ENCODE peak calls at places on chromosomes 4 and X, in eight cellular contexts. One of them, this sample, is unnamed.

GRCh38 chrX:51155566-51155965 is 177.1 kb upstream of the NUDT10 start:
- DNase-seq in RWPE1: no peak
- DNase-seq in aorta: no peak
- DNase-seq in fibroblast of lung: no peak
- DNase-seq in thoracic aorta: no peak
- DNase-seq in lower lobe of right lung: no peak
- DNase-seq in Peyer's patch: no peak
- DNase-seq in transverse colon: no peak
- DNase-seq in this sample: no peak

GRCh38 chr4:124181045-124181444 is 531.5 kb downstream of the ANKRD50 start:
- DNase-seq in RWPE1: no peak
- DNase-seq in transverse colon: no peak
- DNase-seq in thoracic aorta: no peak
- DNase-seq in aorta: no peak
- DNase-seq in lower lobe of right lung: no peak
- DNase-seq in fibroblast of lung: no peak
- DNase-seq in Peyer's patch: no peak
- DNase-seq in this sample: no peak

GRCh38 chr4:155704841-155705404 is 38.3 kb downstream of the GUCY1A1 start:
- DNase-seq in thoracic aorta: no peak
- DNase-seq in RWPE1: no peak
- DNase-seq in lower lobe of right lung: no peak
- DNase-seq in fibroblast of lung: no peak
- DNase-seq in transverse colon: no peak
- DNase-seq in aorta: no peak
- DNase-seq in Peyer's patch: no peak
- DNase-seq in this sample: no peak

GRCh38 chr4:83150563-83151330 is 36.2 kb upstream of the PLAC8 start:
- DNase-seq in transverse colon: no peak
- DNase-seq in RWPE1: peak
- DNase-seq in thoracic aorta: no peak
- DNase-seq in fibroblast of lung: no peak
- DNase-seq in aorta: no peak
- DNase-seq in lower lobe of right lung: no peak
- DNase-seq in Peyer's patch: no peak
- DNase-seq in this sample: no peak

GRCh38 chrX:17527135-17527701 is 152.2 kb downstream of the NHS start:
- DNase-seq in aorta: no peak
- DNase-seq in RWPE1: no peak
- DNase-seq in lower lobe of right lung: peak
- DNase-seq in thoracic aorta: no peak
- DNase-seq in Peyer's patch: no peak
- DNase-seq in fibroblast of lung: peak
- DNase-seq in transverse colon: no peak
- DNase-seq in this sample: no peak

GRCh38 chr4:112219826-112220366 is 11.7 kb upstream of the AP1AR start:
- DNase-seq in aorta: no peak
- DNase-seq in fibroblast of lung: no peak
- DNase-seq in RWPE1: no peak
- DNase-seq in lower lobe of right lung: no peak
- DNase-seq in thoracic aorta: no peak
- DNase-seq in Peyer's patch: no peak
- DNase-seq in transverse colon: no peak
- DNase-seq in this sample: no peak

GRCh38 chrX:122134291-122134690 is 1049.8 kb upstream of the GRIA3 start:
- DNase-seq in RWPE1: no peak
- DNase-seq in lower lobe of right lung: no peak
- DNase-seq in fibroblast of lung: no peak
- DNase-seq in transverse colon: no peak
- DNase-seq in Peyer's patch: no peak
- DNase-seq in thoracic aorta: no peak
- DNase-seq in aorta: no peak
- DNase-seq in this sample: no peak

GRCh38 chrX:110180176-110180927 is 137.5 kb downstream of the AMMECR1 start:
- DNase-seq in thoracic aorta: no peak
- DNase-seq in RWPE1: peak
- DNase-seq in transverse colon: no peak
- DNase-seq in aorta: no peak
- DNase-seq in Peyer's patch: no peak
- DNase-seq in lower lobe of right lung: no peak
- DNase-seq in fibroblast of lung: peak
- DNase-seq in this sample: no peak

GRCh38 chr4:107348188-107348872 is 312.2 kb upstream of the DKK2 start:
- DNase-seq in aorta: no peak
- DNase-seq in lower lobe of right lung: no peak
- DNase-seq in thoracic aorta: no peak
- DNase-seq in RWPE1: no peak
- DNase-seq in Peyer's patch: no peak
- DNase-seq in transverse colon: no peak
- DNase-seq in fibroblast of lung: no peak
- DNase-seq in this sample: no peak

GRCh38 chrX:25204182-25204581 is 188.4 kb upstream of the ARX start:
- DNase-seq in RWPE1: no peak
- DNase-seq in Peyer's patch: no peak
- DNase-seq in lower lobe of right lung: no peak
- DNase-seq in thoracic aorta: no peak
- DNase-seq in transverse colon: no peak
- DNase-seq in aorta: no peak
- DNase-seq in fibroblast of lung: no peak
- DNase-seq in this sample: no peak

GRCh38 chr4:182795446-182796238 is 121.5 kb downstream of the DCTD start:
- DNase-seq in transverse colon: no peak
- DNase-seq in thoracic aorta: no peak
- DNase-seq in Peyer's patch: no peak
- DNase-seq in lower lobe of right lung: no peak
- DNase-seq in fibroblast of lung: no peak
- DNase-seq in RWPE1: no peak
- DNase-seq in aorta: no peak
- DNase-seq in this sample: no peak

GRCh38 chr4:7877131-7877530 is 62.5 kb downstream of the AFAP1 start:
- DNase-seq in transverse colon: no peak
- DNase-seq in lower lobe of right lung: no peak
- DNase-seq in fibroblast of lung: no peak
- DNase-seq in aorta: no peak
- DNase-seq in Peyer's patch: no peak
- DNase-seq in RWPE1: no peak
- DNase-seq in thoracic aorta: no peak
- DNase-seq in this sample: no peak
- H3K27ac ChIP-seq in transverse colon: peak
- H3K27ac ChIP-seq in lower lobe of right lung: no peak
- H3K27ac ChIP-seq in fibroblast of lung: no peak
- H3K27ac ChIP-seq in aorta: no peak
- H3K27ac ChIP-seq in Peyer's patch: no peak
- H3K27ac ChIP-seq in RWPE1: no peak
- H3K27ac ChIP-seq in thoracic aorta: peak
- H3K27ac ChIP-seq in this sample: no peak

DNA sequence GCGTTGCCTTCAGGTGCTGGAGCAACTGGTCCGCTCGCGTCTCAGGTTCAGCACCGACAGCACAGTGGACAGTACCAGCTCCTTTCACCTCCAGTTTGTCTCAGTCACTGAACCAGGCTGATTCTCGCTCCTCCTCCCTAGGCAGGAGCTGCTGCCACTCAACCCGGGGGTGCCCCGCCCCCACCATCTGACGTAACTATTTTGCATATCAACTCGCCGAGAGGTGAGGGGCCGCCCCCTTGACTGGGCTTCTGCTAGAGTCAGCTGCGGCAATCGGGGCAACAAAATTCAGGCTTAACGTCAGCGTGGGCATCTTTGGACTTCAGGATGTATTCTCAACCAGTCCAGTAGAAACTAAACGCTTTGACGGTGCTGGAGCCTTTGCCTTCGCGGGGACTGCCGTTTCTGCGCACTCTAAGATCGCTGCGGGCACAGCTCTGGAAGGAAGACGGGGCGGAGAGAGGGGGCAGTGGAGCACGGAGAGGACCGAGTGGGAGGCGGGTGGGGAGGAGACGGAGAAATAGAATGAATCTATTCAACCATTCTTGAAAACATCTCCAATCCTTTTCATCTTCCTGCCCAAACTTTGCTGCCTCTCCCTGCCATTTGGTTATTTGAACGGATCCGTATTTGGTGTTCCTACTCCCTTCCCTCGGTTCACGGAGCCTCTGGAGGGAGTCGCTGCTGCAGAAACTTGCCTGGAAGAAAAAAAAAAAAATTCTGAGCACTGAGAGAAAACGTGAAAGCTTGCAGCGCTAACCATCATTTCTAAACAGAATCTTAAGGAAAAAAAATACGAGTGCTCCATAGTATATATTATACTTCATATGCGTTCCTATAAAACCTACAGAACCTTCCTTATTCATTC is at the start of gene FSTL5:
- DNase-seq in transverse colon: peak
- DNase-seq in fibroblast of lung: peak
- DNase-seq in Peyer's patch: peak
- DNase-seq in thoracic aorta: peak
- DNase-seq in lower lobe of right lung: peak
- DNase-seq in RWPE1: peak
- DNase-seq in aorta: peak
- DNase-seq in this sample: peak
- H3K27ac ChIP-seq in transverse colon: no peak
- H3K27ac ChIP-seq in fibroblast of lung: no peak
- H3K27ac ChIP-seq in Peyer's patch: no peak
- H3K27ac ChIP-seq in thoracic aorta: no peak
- H3K27ac ChIP-seq in lower lobe of right lung: no peak
- H3K27ac ChIP-seq in RWPE1: no peak
- H3K27ac ChIP-seq in aorta: no peak
- H3K27ac ChIP-seq in this sample: peak

GRCh38 chrX:153925739-153926593 is at the start of gene ARHGAP4:
- DNase-seq in aorta: no peak
- DNase-seq in Peyer's patch: peak
- DNase-seq in thoracic aorta: no peak
- DNase-seq in fibroblast of lung: no peak
- DNase-seq in RWPE1: no peak
- DNase-seq in transverse colon: no peak
- DNase-seq in lower lobe of right lung: peak
- DNase-seq in this sample: no peak

GRCh38 chrX:153926594-153926862 is 464 bp upstream of the ARHGAP4 start:
- DNase-seq in Peyer's patch: no peak
- DNase-seq in aorta: no peak
- DNase-seq in lower lobe of right lung: no peak
- DNase-seq in transverse colon: no peak
- DNase-seq in fibroblast of lung: no peak
- DNase-seq in thoracic aorta: no peak
- DNase-seq in RWPE1: no peak
- DNase-seq in this sample: no peak

GRCh38 chrX:153926863-153927685 is 1.0 kb upstream of the ARHGAP4 start:
- DNase-seq in RWPE1: no peak
- DNase-seq in aorta: no peak
- DNase-seq in fibroblast of lung: no peak
- DNase-seq in thoracic aorta: no peak
- DNase-seq in transverse colon: peak
- DNase-seq in Peyer's patch: peak
- DNase-seq in lower lobe of right lung: peak
- DNase-seq in this sample: no peak

GRCh38 chrX:153924149-153924861 is 1.8 kb downstream of the ARHGAP4 start:
- DNase-seq in thoracic aorta: no peak
- DNase-seq in Peyer's patch: peak
- DNase-seq in lower lobe of right lung: no peak
- DNase-seq in aorta: no peak
- DNase-seq in transverse colon: peak
- DNase-seq in fibroblast of lung: peak
- DNase-seq in RWPE1: no peak
- DNase-seq in this sample: no peak

DNA sequence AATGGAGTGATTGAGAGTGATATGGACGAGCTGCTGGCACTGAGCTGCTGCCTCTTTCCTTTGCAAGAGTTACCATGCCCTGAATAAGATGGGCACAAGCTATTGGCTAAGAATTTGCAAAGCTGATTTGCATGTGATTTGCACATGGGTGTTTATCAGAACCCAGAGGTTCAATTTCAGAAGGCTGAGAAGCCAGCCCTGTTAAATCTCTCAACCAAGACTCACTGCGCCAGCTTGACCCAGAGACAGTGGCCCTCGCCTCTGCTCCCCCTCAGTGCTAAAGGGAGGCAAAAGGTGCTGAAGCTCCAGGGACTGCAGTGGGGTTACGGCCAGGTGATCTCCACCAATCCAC is 701 bp downstream of the ARHGAP4 start:
- DNase-seq in thoracic aorta: no peak
- DNase-seq in fibroblast of lung: no peak
- DNase-seq in Peyer's patch: no peak
- DNase-seq in aorta: no peak
- DNase-seq in lower lobe of right lung: no peak
- DNase-seq in RWPE1: no peak
- DNase-seq in transverse colon: no peak
- DNase-seq in this sample: no peak
- H3K27ac ChIP-seq in thoracic aorta: no peak
- H3K27ac ChIP-seq in fibroblast of lung: no peak
- H3K27ac ChIP-seq in Peyer's patch: peak
- H3K27ac ChIP-seq in aorta: no peak
- H3K27ac ChIP-seq in lower lobe of right lung: peak
- H3K27ac ChIP-seq in RWPE1: peak
- H3K27ac ChIP-seq in transverse colon: peak
- H3K27ac ChIP-seq in this sample: peak

DNA sequence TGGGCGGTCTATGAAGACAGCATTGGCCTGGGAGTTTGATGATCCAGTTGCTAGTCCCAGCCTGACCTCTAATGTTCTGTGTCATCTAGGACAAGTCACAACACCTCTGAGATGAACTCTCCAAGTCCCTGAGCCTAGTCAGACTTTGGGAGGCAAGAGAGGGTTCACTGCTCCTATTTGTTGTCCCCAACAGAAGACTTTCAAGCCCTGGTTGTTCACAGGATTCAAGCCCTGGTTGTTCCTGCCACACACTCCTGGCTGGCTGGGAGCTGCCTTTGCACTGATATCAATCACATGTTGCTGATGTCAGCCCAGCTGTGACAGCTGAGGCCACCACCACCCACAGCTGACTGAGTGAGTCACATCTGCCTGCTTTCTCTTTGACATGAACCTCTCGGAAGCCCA is 253.2 kb upstream of the RASGEF1B start:
- DNase-seq in transverse colon: peak
- DNase-seq in thoracic aorta: no peak
- DNase-seq in aorta: peak
- DNase-seq in lower lobe of right lung: peak
- DNase-seq in Peyer's patch: peak
- DNase-seq in fibroblast of lung: peak
- DNase-seq in RWPE1: no peak
- DNase-seq in this sample: peak
- H3K27ac ChIP-seq in transverse colon: no peak
- H3K27ac ChIP-seq in thoracic aorta: no peak
- H3K27ac ChIP-seq in aorta: no peak
- H3K27ac ChIP-seq in lower lobe of right lung: peak
- H3K27ac ChIP-seq in Peyer's patch: no peak
- H3K27ac ChIP-seq in fibroblast of lung: no peak
- H3K27ac ChIP-seq in RWPE1: no peak
- H3K27ac ChIP-seq in this sample: peak

GRCh38 chrX:12563121-12563520 is 228.1 kb upstream of the PRPS2 start:
- DNase-seq in fibroblast of lung: peak
- DNase-seq in transverse colon: no peak
- DNase-seq in lower lobe of right lung: no peak
- DNase-seq in RWPE1: no peak
- DNase-seq in Peyer's patch: no peak
- DNase-seq in thoracic aorta: no peak
- DNase-seq in aorta: no peak
- DNase-seq in this sample: no peak
- H3K27ac ChIP-seq in fibroblast of lung: no peak
- H3K27ac ChIP-seq in transverse colon: no peak
- H3K27ac ChIP-seq in lower lobe of right lung: no peak
- H3K27ac ChIP-seq in RWPE1: no peak
- H3K27ac ChIP-seq in Peyer's patch: no peak
- H3K27ac ChIP-seq in thoracic aorta: no peak
- H3K27ac ChIP-seq in aorta: no peak
- H3K27ac ChIP-seq in this sample: no peak

GRCh38 chrX:24027086-24027485 is at the start of gene KLHL15:
- DNase-seq in aorta: no peak
- DNase-seq in transverse colon: no peak
- DNase-seq in fibroblast of lung: no peak
- DNase-seq in lower lobe of right lung: no peak
- DNase-seq in RWPE1: no peak
- DNase-seq in Peyer's patch: no peak
- DNase-seq in thoracic aorta: no peak
- DNase-seq in this sample: no peak
- H3K27ac ChIP-seq in aorta: no peak
- H3K27ac ChIP-seq in transverse colon: peak
- H3K27ac ChIP-seq in fibroblast of lung: peak
- H3K27ac ChIP-seq in lower lobe of right lung: peak
- H3K27ac ChIP-seq in RWPE1: peak
- H3K27ac ChIP-seq in Peyer's patch: peak
- H3K27ac ChIP-seq in thoracic aorta: peak
- H3K27ac ChIP-seq in this sample: peak

This sample was measured in substantia nigra.